ENCODE peak calls at places on chromosomes 3 and 15, in four cellular contexts. One of them, this sample, is unnamed. For H3K27me3, the result is how much of the 10 kb centered on the place peaks cover.

GRCh38 chr15:62327386-62327785 is 162.3 kb upstream of the C2CD4B start:
- DNase-seq in HCT116: no peak
- DNase-seq in GM23338: no peak
- DNase-seq in Panc1: no peak
- DNase-seq in this sample: no peak

GRCh38 chr15:48888209-48888608 is 10.3 kb downstream of the EID1 start:
- DNase-seq in HCT116: no peak
- DNase-seq in GM23338: no peak
- DNase-seq in Panc1: no peak
- DNase-seq in this sample: no peak

GRCh38 chr15:101641134-101641764 is 10.9 kb downstream of the TM2D3 start:
- DNase-seq in HCT116: peak
- DNase-seq in GM23338: peak
- DNase-seq in Panc1: peak
- DNase-seq in this sample: peak

GRCh38 chr3:61663728-61664492 is 102.5 kb downstream of the PTPRG start:
- DNase-seq in HCT116: peak
- DNase-seq in GM23338: peak
- DNase-seq in Panc1: no peak
- DNase-seq in this sample: no peak

GRCh38 chr3:113953677-113954076 is 5.9 kb downstream of the ZDHHC23 start:
- DNase-seq in HCT116: no peak
- DNase-seq in GM23338: no peak
- DNase-seq in Panc1: no peak
- DNase-seq in this sample: no peak

GRCh38 chr3:125072310-125072709 is 16.5 kb upstream of the HEG1 start:
- DNase-seq in HCT116: no peak
- DNase-seq in GM23338: no peak
- DNase-seq in Panc1: no peak
- DNase-seq in this sample: no peak

GRCh38 chr3:108552267-108553159 is 36.7 kb downstream of the CIP2A start:
- DNase-seq in HCT116: peak
- DNase-seq in GM23338: peak
- DNase-seq in Panc1: peak
- DNase-seq in this sample: no peak

GRCh38 chr3:112973325-112974177 is 1.4 kb downstream of the CD200R1 start:
- DNase-seq in HCT116: no peak
- DNase-seq in GM23338: no peak
- DNase-seq in Panc1: no peak
- DNase-seq in this sample: no peak

GRCh38 chr3:64319391-64319790 is 94.1 kb upstream of the PRICKLE2 start:
- DNase-seq in HCT116: no peak
- DNase-seq in GM23338: peak
- DNase-seq in Panc1: no peak
- DNase-seq in this sample: no peak

GRCh38 chr3:190709351-190709773 is 153.1 kb downstream of the GMNC start:
- DNase-seq in HCT116: no peak
- DNase-seq in GM23338: no peak
- DNase-seq in Panc1: no peak
- DNase-seq in this sample: no peak

GRCh38 chr15:90588427-90588826 is 58.7 kb downstream of the CRTC3 start:
- DNase-seq in HCT116: no peak
- DNase-seq in GM23338: no peak
- DNase-seq in Panc1: no peak
- DNase-seq in this sample: no peak

GRCh38 chr3:50242778-50243551 is 7.0 kb downstream of the GNAI2 start:
- DNase-seq in HCT116: no peak
- DNase-seq in GM23338: peak
- DNase-seq in Panc1: no peak
- DNase-seq in this sample: peak

GRCh38 chr3:176916777-176917176 is 280.5 kb downstream of the TBL1XR1 start:
- DNase-seq in HCT116: peak
- DNase-seq in GM23338: peak
- DNase-seq in Panc1: no peak
- DNase-seq in this sample: no peak

GRCh38 chr3:38019658-38020341 is 9.6 kb downstream of the PLCD1 start:
- DNase-seq in HCT116: no peak
- DNase-seq in GM23338: no peak
- DNase-seq in Panc1: no peak
- DNase-seq in this sample: no peak

GRCh38 chr3:75296858-75297257 is 367.3 kb upstream of the FRG2C start:
- DNase-seq in HCT116: no peak
- DNase-seq in GM23338: no peak
- DNase-seq in Panc1: no peak
- DNase-seq in this sample: no peak

GRCh38 chr3:102237838-102238237 is 197.0 kb upstream of the ZPLD1 start:
- DNase-seq in HCT116: no peak
- DNase-seq in GM23338: no peak
- DNase-seq in Panc1: no peak
- DNase-seq in this sample: no peak

GRCh38 chr3:30310251-30310954 is 296.0 kb upstream of the TGFBR2 start:
- DNase-seq in HCT116: no peak
- DNase-seq in GM23338: no peak
- DNase-seq in Panc1: no peak
- DNase-seq in this sample: no peak

GRCh38 chr3:178546079-178546478 is 9.8 kb downstream of the KCNMB2 start:
- DNase-seq in HCT116: no peak
- DNase-seq in GM23338: no peak
- DNase-seq in Panc1: no peak
- DNase-seq in this sample: no peak
- H3K27ac ChIP-seq in HCT116: no peak
- H3K27ac ChIP-seq in GM23338: no peak
- H3K27ac ChIP-seq in Panc1: no peak
- H3K27ac ChIP-seq in this sample: no peak

DNA sequence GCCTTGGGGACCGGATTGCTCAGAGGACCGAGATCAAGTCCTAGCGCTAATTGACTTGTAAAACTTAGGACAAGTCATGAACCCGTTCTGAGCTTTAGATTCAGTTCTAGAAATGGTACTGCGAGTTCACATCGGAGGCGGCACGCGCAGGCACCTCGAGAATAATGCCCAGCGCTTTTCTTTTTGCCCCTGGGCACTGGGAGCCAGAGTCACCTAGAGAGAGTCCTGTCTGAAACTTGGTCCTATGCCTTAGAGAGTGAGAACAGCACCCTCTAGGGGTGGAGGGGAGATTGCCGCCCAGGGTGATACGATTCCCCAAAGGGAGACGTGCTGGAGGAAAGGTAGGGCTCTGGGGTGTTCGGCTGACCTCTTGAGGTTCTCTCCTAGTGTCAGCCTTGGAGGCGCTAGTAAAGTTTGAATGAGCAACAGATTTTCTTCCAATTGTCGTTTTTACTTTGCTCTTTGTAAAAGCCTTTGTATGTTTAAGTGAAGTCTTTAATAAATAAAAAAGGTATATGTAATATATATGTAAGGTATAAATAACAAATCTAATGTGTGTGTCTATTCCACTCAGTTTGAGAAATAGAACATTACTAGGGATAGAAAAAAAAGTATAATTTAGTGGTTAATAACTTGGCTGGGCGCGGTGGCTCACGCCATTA is 826 bp downstream of the EEF1AKMT4 start:
- DNase-seq in HCT116: peak
- DNase-seq in GM23338: peak
- DNase-seq in Panc1: peak
- DNase-seq in this sample: peak
- TF ChIP-seq REST in HCT116: no peak
- TF ChIP-seq REST in GM23338: no peak
- TF ChIP-seq REST in Panc1: peak
- TF ChIP-seq REST in this sample: no peak

DNA sequence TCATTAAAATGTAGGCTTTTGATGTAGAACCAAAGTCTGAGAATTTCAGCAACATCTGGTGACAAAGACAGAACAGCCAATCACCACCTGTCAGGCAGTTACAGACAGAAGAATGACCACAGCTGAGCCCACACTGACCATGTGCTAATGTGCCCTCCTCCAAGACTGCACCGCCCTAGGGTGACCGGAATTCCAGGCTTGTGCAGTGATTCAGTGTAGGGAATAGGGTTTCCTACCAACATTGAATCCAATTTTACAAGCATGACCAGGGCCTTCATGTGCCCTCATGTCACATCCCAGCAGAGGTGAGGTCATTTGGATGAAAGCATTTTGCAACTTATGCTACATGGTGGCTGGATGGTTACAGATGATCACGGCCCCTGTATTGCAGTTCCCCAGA is 412.5 kb downstream of the SOX2 start:
- DNase-seq in HCT116: no peak
- DNase-seq in GM23338: no peak
- DNase-seq in Panc1: no peak
- DNase-seq in this sample: no peak
- H3K27me3 ChIP-seq in HCT116: under half
- H3K27me3 ChIP-seq in GM23338: half or more
- H3K27me3 ChIP-seq in Panc1: under half
- H3K27me3 ChIP-seq in this sample: under half

GRCh38 chr3:11716576-11717250 is 73.0 kb upstream of the VGLL4 start:
- DNase-seq in HCT116: no peak
- DNase-seq in GM23338: peak
- DNase-seq in Panc1: no peak
- DNase-seq in this sample: no peak
- H3K27ac ChIP-seq in HCT116: no peak
- H3K27ac ChIP-seq in GM23338: no peak
- H3K27ac ChIP-seq in Panc1: peak
- H3K27ac ChIP-seq in this sample: no peak

GRCh38 chr3:157172746-157173145 is 12.8 kb upstream of the CCNL1 start:
- DNase-seq in HCT116: no peak
- DNase-seq in GM23338: no peak
- DNase-seq in Panc1: no peak
- DNase-seq in this sample: no peak

GRCh38 chr3:157175678-157176077 is 15.7 kb upstream of the CCNL1 start:
- DNase-seq in HCT116: no peak
- DNase-seq in GM23338: peak
- DNase-seq in Panc1: no peak
- DNase-seq in this sample: peak

GRCh38 chr3:157174265-157174615 is 14.3 kb upstream of the CCNL1 start:
- DNase-seq in HCT116: no peak
- DNase-seq in GM23338: peak
- DNase-seq in Panc1: no peak
- DNase-seq in this sample: peak

GRCh38 chr3:157176108-157176507 is 16.2 kb upstream of the CCNL1 start:
- DNase-seq in HCT116: no peak
- DNase-seq in GM23338: no peak
- DNase-seq in Panc1: no peak
- DNase-seq in this sample: no peak

DNA sequence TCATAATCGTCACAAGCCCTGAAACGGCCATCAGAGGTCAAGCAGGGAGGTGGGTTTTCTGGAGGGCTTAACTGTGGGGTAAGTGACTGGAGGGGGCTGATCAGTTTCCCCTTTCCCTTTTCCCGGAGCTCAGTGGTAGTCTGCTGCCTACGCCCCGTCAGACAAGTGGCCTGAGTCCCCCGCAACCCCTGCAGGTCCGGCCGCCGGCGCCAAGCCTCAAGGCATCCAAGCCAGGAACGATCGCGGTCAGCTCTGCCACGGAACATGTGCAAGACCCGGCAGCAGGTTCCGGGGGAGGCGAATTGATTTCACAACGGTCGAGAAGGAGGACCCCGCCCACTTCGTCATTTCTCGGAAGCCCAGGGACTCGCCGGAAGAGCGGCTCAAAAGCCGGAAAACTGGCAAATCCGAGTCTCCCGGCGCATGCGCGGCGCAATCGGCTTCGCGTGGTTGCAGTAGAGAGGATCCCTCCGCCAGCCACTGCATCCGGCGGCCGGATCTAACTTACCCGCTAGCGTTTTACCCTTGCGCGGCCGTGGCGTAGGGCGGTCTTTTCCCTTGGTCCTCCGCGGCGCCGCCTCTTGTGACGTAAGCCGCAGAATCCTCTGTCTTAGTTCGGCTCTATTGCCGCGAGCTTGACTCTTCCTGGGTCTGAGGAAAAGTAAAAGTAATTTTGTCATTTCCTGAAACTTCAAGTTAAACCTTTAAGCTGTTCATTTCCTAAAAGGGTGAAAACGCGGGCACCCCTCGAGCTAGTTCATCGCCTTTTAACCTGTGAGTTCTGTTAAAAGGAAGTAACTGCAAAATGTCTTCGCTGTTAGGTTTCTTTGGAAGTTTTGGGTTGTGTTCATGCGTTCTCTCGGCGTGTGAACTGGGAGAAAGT is 14.9 kb upstream of the CCNL1 start:
- DNase-seq in HCT116: peak
- DNase-seq in GM23338: peak
- DNase-seq in Panc1: peak
- DNase-seq in this sample: peak
- TF ChIP-seq REST in HCT116: no peak
- TF ChIP-seq REST in GM23338: peak
- TF ChIP-seq REST in Panc1: peak
- TF ChIP-seq REST in this sample: peak